ENCODE peak calls at places on chromosome 2, in four cellular contexts. T is dorsolateral prefrontal cortex, Y is prostate gland, X is OCI-LY7. L is an unnamed sample.
A peak's percentile ranks its signal among the peaks of the same experiment; 100 is the strongest.

GRCh38 chr2:168456526-168457176 is 579 bp downstream of the CERS6 start:
- DNase-seq in Y (peak; percentile 47), T (peak; percentile 20), X (no peak), L (no peak)

GRCh38 chr2:242029422-242030225 is 160.1 kb downstream of the RTP5 start:
- DNase-seq in T (peak; percentile 5), X (peak; percentile 13), Y (no peak), L (peak; percentile 62)

GRCh38 chr2:8653485-8653884 is 28.4 kb upstream of the ID2 start:
- DNase-seq in X (peak; percentile 78), T (no peak), Y (no peak), L (no peak)

GRCh38 chr2:215283221-215283620 is 28.6 kb upstream of the ATIC start:
- DNase-seq in Y (no peak), T (no peak), X (no peak), L (no peak)

GRCh38 chr2:218839893-218840292 is 8.3 kb upstream of the PRKAG3 start:
- DNase-seq in Y (no peak), X (no peak), T (no peak), L (no peak)

GRCh38 chr2:12842917-12843316 is 126.2 kb downstream of the TRIB2 start:
- DNase-seq in T (no peak), Y (no peak), X (no peak), L (no peak)

GRCh38 chr2:86243950-86244733 is 44.9 kb downstream of the MRPL35 start:
- DNase-seq in Y (no peak), X (peak; percentile 62), T (no peak), L (no peak)

GRCh38 chr2:237099804-237100203 is 14.1 kb downstream of the COPS8 start:
- DNase-seq in X (no peak), T (no peak), Y (no peak), L (no peak)

GRCh38 chr2:213317929-213318328 is 33.7 kb downstream of the SPAG16 start:
- DNase-seq in Y (no peak), X (no peak), T (no peak), L (no peak)

GRCh38 chr2:128282976-128283810 is 35.5 kb downstream of the HS6ST1 start:
- DNase-seq in T (no peak), Y (no peak), X (no peak), L (no peak)
- H3K27ac ChIP-seq in T (no peak overlapping the region), Y (no peak overlapping the region), X (no peak overlapping the region), L (peak overlapping the region; percentile 15)

DNA sequence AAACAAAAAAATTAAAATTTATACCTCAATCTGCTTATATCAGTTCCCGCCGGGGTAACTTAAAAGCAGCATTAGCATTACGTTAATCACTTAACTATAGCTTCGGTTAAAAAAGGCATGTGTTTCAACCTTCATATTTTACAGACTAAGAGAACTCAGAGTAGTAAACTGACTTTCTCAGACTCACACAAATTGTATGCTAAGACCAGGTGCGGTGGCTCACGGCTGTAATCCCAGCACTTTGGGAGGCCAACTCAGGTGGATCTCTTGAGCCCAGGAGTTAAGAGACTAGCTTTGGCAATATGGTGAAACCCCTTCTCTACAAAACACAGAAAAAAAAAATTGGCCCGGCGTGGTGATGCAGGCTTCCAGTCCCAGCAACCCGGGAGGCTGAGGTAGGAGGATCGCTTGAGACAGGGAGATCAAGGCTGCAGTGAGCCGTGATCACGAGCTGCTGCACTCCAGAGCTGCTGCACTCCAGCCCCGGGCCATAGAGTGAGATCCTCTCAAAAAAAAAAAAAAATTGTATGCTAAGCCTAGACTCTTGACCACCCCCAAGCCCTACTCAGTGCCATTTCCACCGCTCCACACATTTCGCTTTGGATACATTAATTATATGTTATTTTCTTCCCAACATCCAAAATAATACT is 2.4 kb downstream of the HNRNPLL start:
- DNase-seq in Y (peak; percentile 8), X (no peak), T (no peak), L (no peak)
- H3K27ac ChIP-seq in Y (peak overlapping the region; percentile 98), X (no peak overlapping the region), T (no peak overlapping the region), L (peak overlapping the region; percentile 98)

GRCh38 chr2:162254472-162254871 is 11.2 kb upstream of the FAP start:
- DNase-seq in Y (no peak), X (no peak), T (no peak), L (no peak)

GRCh38 chr2:162257416-162257815 is 14.2 kb upstream of the FAP start:
- DNase-seq in X (no peak), T (no peak), Y (no peak), L (no peak)

GRCh38 chr2:162256621-162257020 is 13.4 kb upstream of the FAP start:
- DNase-seq in Y (no peak), X (no peak), T (no peak), L (no peak)

GRCh38 chr2:162253435-162253834 is 10.2 kb upstream of the FAP start:
- DNase-seq in Y (no peak), X (no peak), T (peak; percentile 54), L (no peak)

DNA sequence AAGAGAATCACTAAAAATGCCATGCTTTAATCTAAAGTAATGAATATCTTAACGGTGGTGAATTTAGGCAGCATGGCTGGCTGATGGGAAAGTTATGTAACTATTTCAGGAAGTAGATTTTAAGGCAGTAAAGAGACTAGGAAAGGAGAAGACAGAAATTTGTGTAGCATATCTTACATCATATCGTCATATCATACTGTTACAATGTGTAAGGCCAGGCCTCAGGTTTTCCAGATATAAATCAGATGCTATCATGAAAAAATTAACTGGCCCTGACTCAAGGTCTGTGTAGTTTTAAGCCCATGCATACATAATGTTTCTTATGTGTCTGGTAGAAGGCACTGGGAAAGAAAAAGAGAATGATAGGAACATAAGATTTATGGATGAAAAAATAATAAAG is 8.9 kb upstream of the FAP start:
- DNase-seq in Y (no peak), T (no peak), X (no peak), L (no peak)
- H3K27ac ChIP-seq in Y (no peak overlapping the region), T (no peak overlapping the region), X (no peak overlapping the region), L (no peak overlapping the region)

GRCh38 chr2:172231508-172231907 is 128.8 kb upstream of the DLX2 start:
- DNase-seq in Y (no peak), T (no peak), X (no peak), L (no peak)

GRCh38 chr2:172230783-172231446 is 128.2 kb upstream of the DLX2 start:
- DNase-seq in Y (peak; percentile 64), T (peak; percentile 66), X (no peak), L (peak; percentile 82)

GRCh38 chr2:172234716-172235661 is 132.3 kb upstream of the DLX2 start:
- DNase-seq in Y (no peak), X (no peak), T (no peak), L (no peak)

GRCh38 chr2:172232638-172233253 is 130.0 kb upstream of the DLX2 start:
- DNase-seq in T (no peak), X (no peak), Y (no peak), L (no peak)

DNA sequence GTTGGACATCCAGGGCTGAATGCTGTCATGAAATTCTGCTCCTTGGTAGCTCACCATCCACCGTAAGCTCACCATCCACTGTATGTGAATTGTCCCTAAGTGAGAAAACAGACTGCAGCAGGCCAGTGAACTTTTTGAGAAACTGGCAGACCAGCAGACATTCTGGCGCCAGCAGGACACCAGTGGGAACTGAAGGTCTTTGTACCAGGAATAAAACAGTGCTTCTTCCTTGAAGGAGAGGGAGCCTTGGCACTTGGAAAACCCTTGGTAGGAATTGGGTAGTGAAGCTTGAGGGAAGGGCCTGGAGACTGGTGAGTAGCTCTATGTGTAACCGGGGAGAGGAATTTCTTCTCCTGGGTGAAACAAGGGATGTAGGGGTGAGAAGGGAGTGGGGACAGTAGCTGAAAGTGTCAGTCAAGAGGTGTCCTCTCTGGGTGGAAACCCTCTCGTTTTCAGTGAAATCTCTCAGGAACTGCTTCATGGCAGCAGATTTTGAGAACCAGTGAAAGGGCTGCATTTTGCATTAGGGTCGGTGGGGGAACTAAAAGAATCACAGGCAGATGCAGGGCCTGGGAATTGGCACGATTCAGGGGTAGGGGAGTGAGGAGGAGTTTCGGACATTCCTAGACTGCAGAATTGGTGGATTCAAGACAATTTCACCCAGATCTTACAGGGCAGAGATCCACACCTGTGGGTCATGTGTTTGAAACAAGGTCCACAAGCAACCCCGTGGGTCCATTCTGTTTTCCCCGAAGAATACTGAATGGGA is 131.4 kb upstream of the DLX2 start:
- DNase-seq in X (no peak), T (no peak), Y (no peak), L (no peak)
- H3K27ac ChIP-seq in X (no peak overlapping the region), T (no peak overlapping the region), Y (peak overlapping the region; percentile 2), L (no peak overlapping the region)

GRCh38 chr2:20574423-20574911 is 76.4 kb downstream of the HS1BP3 start:
- DNase-seq in X (no peak), Y (no peak), T (no peak), L (no peak)

GRCh38 chr2:20575414-20575813 is 75.5 kb downstream of the HS1BP3 start:
- DNase-seq in X (no peak), Y (no peak), T (no peak), L (no peak)

GRCh38 chr2:20574930-20575329 is 76.0 kb downstream of the HS1BP3 start:
- DNase-seq in Y (no peak), X (no peak), T (no peak), L (no peak)

GRCh38 chr2:20571644-20572215 is 79.2 kb downstream of the HS1BP3 start:
- DNase-seq in T (no peak), X (no peak), Y (no peak), L (no peak)

DNA sequence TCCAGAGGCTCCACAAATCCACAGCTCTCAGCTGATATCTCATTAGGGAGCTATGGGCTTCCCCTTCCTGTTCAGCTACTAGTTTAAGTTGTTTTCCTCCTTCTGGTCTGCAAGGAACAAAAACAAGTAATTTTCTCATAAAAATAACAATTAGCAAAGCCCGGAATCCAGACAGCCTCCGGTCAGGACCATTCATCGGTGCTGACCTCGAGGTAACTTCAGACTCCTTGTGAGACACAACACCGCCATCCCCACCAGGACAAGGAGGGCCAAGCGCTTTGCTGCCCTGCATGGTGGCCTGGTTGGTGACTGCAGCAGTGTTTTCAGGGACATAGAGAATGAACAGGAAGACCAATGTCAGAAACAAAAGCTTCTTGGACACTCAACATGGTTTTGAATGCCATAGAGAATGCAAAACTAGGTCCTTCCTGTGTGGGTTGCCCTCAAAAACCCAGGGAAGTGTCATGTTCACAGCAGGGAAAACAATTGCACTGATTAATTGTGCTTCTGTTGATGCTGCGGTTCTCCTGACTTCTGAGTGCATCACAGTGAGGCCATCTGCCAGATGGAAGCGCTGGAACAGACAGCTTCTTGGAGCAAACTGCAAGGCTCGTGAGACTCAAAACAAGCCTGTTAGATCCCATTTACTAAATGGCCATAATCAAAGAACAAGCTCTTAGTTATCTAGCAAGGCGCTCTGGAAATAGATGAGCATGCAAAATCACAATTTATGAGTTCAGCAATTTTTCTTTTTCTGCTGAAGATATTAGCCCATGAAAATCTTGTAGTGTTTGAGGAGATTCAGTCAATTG is 77.1 kb downstream of the HS1BP3 start:
- DNase-seq in Y (peak; percentile 34), T (peak; percentile 83), X (no peak), L (no peak)
- H3K27ac ChIP-seq in Y (peak overlapping the region; percentile 36), T (no peak overlapping the region), X (no peak overlapping the region), L (peak overlapping the region; percentile 78)

DNA sequence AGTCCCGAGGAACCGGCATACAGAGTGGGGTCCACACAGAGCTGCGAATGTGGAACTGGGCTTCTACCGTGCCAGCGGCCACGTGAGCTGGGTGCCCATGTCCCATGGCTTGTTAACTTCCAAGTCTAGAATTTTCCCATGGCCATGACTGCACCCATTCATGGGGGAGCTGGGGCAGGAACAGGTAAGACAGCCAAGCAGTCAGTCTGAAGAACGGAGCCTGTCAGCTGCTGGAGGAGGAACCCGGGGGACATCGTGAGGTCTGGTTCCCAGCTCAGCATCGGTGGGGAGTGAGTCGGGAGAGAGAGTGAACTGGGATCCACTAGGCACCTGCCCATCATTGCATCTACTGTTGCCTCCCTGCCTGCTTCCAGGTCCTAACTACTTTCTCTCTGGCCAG is 86.9 kb downstream of the SH3RF3 start:
- DNase-seq in Y (no peak), X (no peak), T (no peak), L (no peak)
- H3K27ac ChIP-seq in Y (no peak overlapping the region), X (no peak overlapping the region), T (no peak overlapping the region), L (no peak overlapping the region)

GRCh38 chr2:128781888-128782385 is 463.3 kb upstream of the HS6ST1 start:
- DNase-seq in X (no peak), Y (no peak), T (no peak), L (peak; percentile 88)
- H3K27ac ChIP-seq in X (no peak overlapping the region), Y (no peak overlapping the region), T (no peak overlapping the region), L (no peak overlapping the region)

L was measured in vagina.